ENCODE peak calls at places on chromosomes 4 and X, in four cellular contexts. Q is GM23248, S is SK-N-SH, K is PC-3. G is an unnamed sample.

GRCh38 chr4:109967798-109968520 is 55.3 kb downstream of the EGF start:
- DNase-seq in K (peak; percentile 94), S (no peak), Q (peak; percentile 74), G (no peak)

GRCh38 chrX:104285201-104285600 is 30.5 kb upstream of the ESX1 start:
- DNase-seq in S (no peak), Q (no peak), K (no peak), G (no peak)

GRCh38 chrX:95628796-95629195 is 1055.8 kb upstream of the DIAPH2 start:
- DNase-seq in S (no peak), K (no peak), Q (no peak), G (no peak)

GRCh38 chr4:173457893-173458292 is 59.0 kb upstream of the SCRG1 start:
- DNase-seq in K (no peak), S (no peak), Q (no peak), G (no peak)

GRCh38 chrX:10173331-10173900 is 16.6 kb downstream of the CLCN4 start:
- DNase-seq in S (no peak), Q (peak; percentile 89), K (no peak), G (no peak)

GRCh38 chrX:46375831-46376230 is 169.4 kb downstream of the ZNF674 start:
- DNase-seq in Q (no peak), S (no peak), K (peak; percentile 78), G (no peak)

GRCh38 chr4:88107406-88108107 is 50.9 kb downstream of the ABCG2 start:
- DNase-seq in Q (no peak), S (peak; percentile 18), K (peak; percentile 16), G (no peak)

GRCh38 chrX:13689519-13690211 is 737 bp downstream of the RAB9A start:
- DNase-seq in Q (peak; percentile 59), S (no peak), K (peak; percentile 13), G (peak; percentile 54)

GRCh38 chr4:41365726-41366125 is 109.0 kb downstream of the UCHL1 start:
- DNase-seq in S (no peak), K (no peak), Q (no peak), G (no peak)

GRCh38 chr4:169142390-169142789 is 128.4 kb downstream of the SH3RF1 start:
- DNase-seq in K (no peak), S (no peak), Q (peak; percentile 28), G (no peak)

GRCh38 chr4:112173593-112174559 is 28.6 kb downstream of the FAM241A start:
- DNase-seq in Q (peak; percentile 61), S (no peak), K (peak; percentile 9), G (no peak)

GRCh38 chrX:78754917-78755316 is 7.4 kb downstream of the LPAR4 start:
- DNase-seq in K (no peak), S (no peak), Q (no peak), G (no peak)

GRCh38 chrX:40108084-40108958 is 10.6 kb upstream of the BCOR start:
- DNase-seq in Q (peak; percentile 74), S (no peak), K (peak; percentile 62), G (no peak)

GRCh38 chrX:49166914-49167739 is 4.6 kb downstream of the MAGIX start:
- DNase-seq in K (peak; percentile 61), Q (peak; percentile 76), S (peak; percentile 30), G (peak; percentile 65)

GRCh38 chr4:153318696-153319320 is 25.7 kb upstream of the MND1 start:
- DNase-seq in S (peak; percentile 74), Q (peak; percentile 67), K (peak; percentile 66), G (peak; percentile 88)

GRCh38 chr4:53055274-53055673 is 193.2 kb downstream of the RASL11B start:
- DNase-seq in S (peak; percentile 14), Q (peak; percentile 61), K (no peak), G (no peak)

GRCh38 chr4:13483142-13484044 is 747 bp downstream of the RAB28 start:
- DNase-seq in Q (peak; percentile 91), K (peak; percentile 32), S (peak; percentile 42), G (peak; percentile 77)

GRCh38 chrX:46903458-46904242 is 8.6 kb upstream of the JADE3 start:
- DNase-seq in Q (peak; percentile 79), K (peak; percentile 87), S (peak; percentile 82), G (peak; percentile 84)

GRCh38 chr4:7761720-7762119 is 177.9 kb downstream of the AFAP1 start:
- DNase-seq in K (peak; percentile 27), Q (peak; percentile 75), S (peak; percentile 91), G (peak; percentile 71)

GRCh38 chrX:47187106-47187677 is 6.4 kb upstream of the UBA1 start:
- DNase-seq in S (no peak), K (peak; percentile 23), Q (no peak), G (no peak)

GRCh38 chr4:64306255-64306565 is 103.0 kb downstream of the TECRL start:
- DNase-seq in K (no peak), Q (no peak), S (no peak), G (no peak)

GRCh38 chr4:84814100-84814750 is 152.3 kb downstream of the WDFY3 start:
- DNase-seq in S (no peak), K (peak; percentile 81), Q (peak; percentile 94), G (no peak)

GRCh38 chr4:183443609-183444148 is 757 bp upstream of the CDKN2AIP start:
- DNase-seq in K (peak; percentile 39), S (no peak), Q (no peak), G (peak; percentile 58)

GRCh38 chr4:174324725-174325124 is 41.0 kb downstream of the CEP44 start:
- DNase-seq in Q (peak; percentile 54), K (peak; percentile 14), S (no peak), G (no peak)

GRCh38 chrX:16267431-16267830 is 100.2 kb downstream of the MAGEB17 start:
- DNase-seq in S (no peak), K (no peak), Q (no peak), G (no peak)

GRCh38 chr4:70280567-70280966 is 38.2 kb downstream of the CSN3 start:
- DNase-seq in Q (no peak), S (no peak), K (no peak), G (no peak)

GRCh38 chr4:7361256-7361655 is 73.5 kb downstream of the PSAPL1 start:
- DNase-seq in K (no peak), Q (peak; percentile 8), S (no peak), G (no peak)

GRCh38 chr4:1410491-1411325 is 4.5 kb upstream of the NKX1-1 start:
- DNase-seq in S (peak; percentile 48), Q (peak; percentile 67), K (peak; percentile 28), G (peak; percentile 80)

GRCh38 chr4:74391346-74391745 is 26.4 kb downstream of the EREG start:
- DNase-seq in S (no peak), K (no peak), Q (no peak), G (no peak)
- H3K27ac ChIP-seq in S (no peak overlapping the region), K (peak overlapping the region; percentile 14), Q (no peak overlapping the region), G (no peak overlapping the region)

GRCh38 chr4:2934077-2934812 is 29.0 kb downstream of the NOP14 start:
- DNase-seq in K (peak; percentile 19), S (no peak), Q (peak; percentile 86), G (peak; percentile 78)
- H3K9ac ChIP-seq in K (peak overlapping the region; percentile 99), S (peak overlapping the region; percentile 65), Q (peak overlapping the region; percentile 74), G (peak overlapping the region; percentile 87)

DNA sequence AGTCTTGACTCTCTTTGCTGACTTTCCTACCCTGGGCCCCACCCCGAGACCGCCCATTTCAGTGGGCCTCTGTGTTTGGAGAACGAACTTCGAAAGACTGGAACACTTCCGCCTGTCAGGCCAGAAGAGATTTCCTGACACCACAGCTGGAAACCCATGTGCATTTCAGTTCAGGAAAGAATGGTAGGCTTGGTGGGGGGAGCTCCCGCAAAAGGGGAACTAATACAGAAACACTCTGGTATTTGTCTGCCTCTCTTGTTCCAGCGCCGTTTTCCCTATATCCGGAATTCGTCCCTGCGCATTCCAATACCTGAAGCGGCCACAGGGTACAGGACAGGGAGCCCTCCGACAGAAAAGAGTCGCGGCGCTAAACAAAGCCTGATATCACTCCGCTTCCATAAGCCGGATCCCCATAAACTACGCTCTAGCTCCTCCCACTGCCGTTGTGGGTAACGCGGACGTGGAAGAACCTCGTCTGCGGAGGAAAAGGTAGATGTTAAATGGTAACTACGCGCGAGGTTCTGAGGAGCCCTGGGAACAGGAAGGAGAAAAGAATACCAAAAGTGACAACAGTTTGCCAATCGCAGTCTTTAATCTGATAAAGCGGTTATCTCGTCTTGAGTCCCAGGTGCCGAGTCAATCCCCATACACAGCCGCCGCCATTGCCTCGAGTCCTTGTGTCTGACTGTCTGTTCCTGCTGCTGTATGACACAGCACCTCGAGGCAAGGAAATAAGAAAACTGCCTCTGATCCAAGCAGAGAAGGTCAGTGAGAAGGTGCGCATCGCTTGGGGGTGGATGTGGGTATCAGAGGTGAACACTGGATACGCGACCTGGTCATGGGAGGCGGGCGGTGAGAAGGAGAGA is at the start of gene ARMCX5:
- DNase-seq in Q (peak; percentile 93), K (peak; percentile 89), S (peak; percentile 51), G (peak; percentile 93)
- H3K9me2 ChIP-seq in Q (no peaks in the 10 kb centered on the region), K (no peaks in the 10 kb centered on the region), S (no peaks in the 10 kb centered on the region), G (no peaks in the 10 kb centered on the region)

GRCh38 chr4:38365748-38366310 is 298.2 kb upstream of the KLF3 start:
- DNase-seq in K (no peak), S (no peak), Q (no peak), G (no peak)

GRCh38 chr4:38366997-38367396 is 297.0 kb upstream of the KLF3 start:
- DNase-seq in Q (no peak), S (no peak), K (no peak), G (no peak)

GRCh38 chr4:38364383-38364963 is 299.5 kb upstream of the KLF3 start:
- DNase-seq in K (no peak), Q (no peak), S (peak; percentile 12), G (no peak)

GRCh38 chr4:38366451-38366850 is 297.5 kb upstream of the KLF3 start:
- DNase-seq in S (no peak), Q (peak; percentile 16), K (no peak), G (no peak)

GRCh38 chr4:38365261-38365660 is 298.7 kb upstream of the KLF3 start:
- DNase-seq in K (no peak), S (no peak), Q (no peak), G (no peak)
- H3K27ac ChIP-seq in K (no peak overlapping the region), S (no peak overlapping the region), Q (no peak overlapping the region), G (no peak overlapping the region)

DNA sequence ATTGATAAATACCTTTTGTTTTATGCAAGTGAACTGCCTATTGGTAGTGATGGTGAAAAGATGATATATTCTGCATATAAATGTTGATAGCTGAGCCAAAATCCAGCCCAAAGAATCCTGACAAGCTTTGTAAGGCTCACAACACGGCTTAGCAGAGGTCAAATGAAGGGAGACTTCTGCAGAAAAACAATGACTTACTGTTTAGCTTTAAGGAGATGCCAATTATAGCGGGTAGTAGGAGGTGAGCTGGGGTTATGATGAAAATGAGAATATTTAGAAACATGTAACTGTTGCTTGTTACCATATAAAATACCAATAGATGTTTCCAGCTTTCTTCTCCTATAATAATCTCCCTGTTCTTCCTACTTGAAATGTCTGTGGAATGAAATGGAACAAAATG is 97.1 kb downstream of the AFF1 start:
- DNase-seq in Q (peak; percentile 28), S (no peak), K (no peak), G (no peak)
- H3K9ac ChIP-seq in Q (peak overlapping the region; percentile 37), S (peak overlapping the region; percentile 18), K (no peak overlapping the region), G (no peak overlapping the region)

G was measured in Karpas-422.